ENCODE peak calls at places on chromosome 11, in eight cellular contexts. Q is fibroblast of the aortic adventitia, O is HS-27A, M is HCT116, U is IMR-90, Y is Right ventricle myocardium superior, X is left lobe of liver, F is body of pancreas. S is an unnamed sample.

GRCh38 chr11:8833568-8834275 is 77.3 kb upstream of the AKIP1 start:
- DNase-seq in Q (no peak), M (no peak), O (no peak), X (peak; percentile 1), F (no peak), U (peak; percentile 74), Y (no peak), S (no peak)

GRCh38 chr11:101128571-101129202 is 926 bp downstream of the PGR start:
- DNase-seq in M (no peak), F (no peak), O (no peak), U (no peak), Y (peak; percentile 51), X (no peak), Q (no peak), S (no peak)

GRCh38 chr11:28529540-28530410 is 421.6 kb downstream of the METTL15 start:
- DNase-seq in Y (no peak), F (no peak), M (peak; percentile 37), O (peak; percentile 62), Q (peak; percentile 82), U (peak; percentile 82), X (no peak), S (no peak)

GRCh38 chr11:110463153-110463552 is 33.4 kb downstream of the FDX1 start:
- DNase-seq in Q (peak; percentile 72), O (no peak), Y (peak; percentile 58), U (peak; percentile 66), F (no peak), M (no peak), X (no peak), S (no peak)

GRCh38 chr11:86488553-86488952 is 113.9 kb downstream of the CCDC81 start:
- DNase-seq in X (no peak), Q (no peak), U (no peak), F (no peak), O (no peak), Y (no peak), M (no peak), S (no peak)

GRCh38 chr11:74926304-74927030 is 22.4 kb downstream of the XRRA1 start:
- DNase-seq in F (no peak), Y (no peak), O (no peak), U (peak; percentile 56), Q (no peak), X (no peak), M (no peak), S (no peak)

GRCh38 chr11:75400110-75400865 is 970 bp downstream of the RPS3 start:
- DNase-seq in U (peak; percentile 14), X (no peak), F (no peak), M (no peak), Q (peak; percentile 33), Y (no peak), O (no peak), S (peak; percentile 37)

GRCh38 chr11:57751676-57752253 is at the start of gene BTBD18:
- DNase-seq in X (no peak), U (peak; percentile 58), Y (no peak), Q (peak; percentile 71), M (no peak), F (peak; percentile 66), O (no peak), S (peak; percentile 18)

GRCh38 chr11:110467556-110467955 is 37.8 kb downstream of the FDX1 start:
- DNase-seq in Y (no peak), Q (no peak), F (no peak), O (no peak), U (no peak), X (no peak), M (no peak), S (no peak)

S was measured in PC-9.